ENCODE peak calls at places on chromosome 13, in nine cellular contexts. One of them, this sample, is unnamed.

GRCh38 chr13:40878823-40879222 is 89.4 kb downstream of the SLC25A15 start:
- DNase-seq in ascending aorta: no peak
- DNase-seq in HTR-8/SVneo: no peak
- DNase-seq in HFF-Myc: no peak
- DNase-seq in GM23338: no peak
- DNase-seq in T-helper 2 cell: no peak
- DNase-seq in astrocyte of the hippocampus: peak
- DNase-seq in iPS DF 19.7: no peak
- DNase-seq in T-helper 1 cell: no peak
- DNase-seq in this sample: no peak

GRCh38 chr13:100544866-100545683 is 43.5 kb downstream of the GGACT start:
- DNase-seq in ascending aorta: peak
- DNase-seq in HTR-8/SVneo: no peak
- DNase-seq in HFF-Myc: no peak
- DNase-seq in GM23338: no peak
- DNase-seq in T-helper 2 cell: no peak
- DNase-seq in astrocyte of the hippocampus: no peak
- DNase-seq in iPS DF 19.7: no peak
- DNase-seq in T-helper 1 cell: no peak
- DNase-seq in this sample: no peak

GRCh38 chr13:33869005-33869404 is 51.1 kb downstream of the RFC3 start:
- DNase-seq in ascending aorta: no peak
- DNase-seq in HTR-8/SVneo: no peak
- DNase-seq in HFF-Myc: no peak
- DNase-seq in GM23338: no peak
- DNase-seq in T-helper 2 cell: no peak
- DNase-seq in astrocyte of the hippocampus: peak
- DNase-seq in iPS DF 19.7: no peak
- DNase-seq in T-helper 1 cell: no peak
- DNase-seq in this sample: no peak

GRCh38 chr13:30431269-30431950 is 9.1 kb downstream of the UBE2L5 start:
- DNase-seq in ascending aorta: no peak
- DNase-seq in HTR-8/SVneo: no peak
- DNase-seq in HFF-Myc: no peak
- DNase-seq in GM23338: no peak
- DNase-seq in T-helper 2 cell: no peak
- DNase-seq in astrocyte of the hippocampus: no peak
- DNase-seq in iPS DF 19.7: no peak
- DNase-seq in T-helper 1 cell: no peak
- DNase-seq in this sample: no peak

GRCh38 chr13:37127706-37128241 is 22.3 kb upstream of the CSNK1A1L start:
- DNase-seq in ascending aorta: peak
- DNase-seq in HTR-8/SVneo: no peak
- DNase-seq in HFF-Myc: peak
- DNase-seq in GM23338: no peak
- DNase-seq in T-helper 2 cell: no peak
- DNase-seq in astrocyte of the hippocampus: peak
- DNase-seq in iPS DF 19.7: no peak
- DNase-seq in T-helper 1 cell: no peak
- DNase-seq in this sample: no peak

GRCh38 chr13:82647540-82647939 is 1234.7 kb downstream of the SLITRK1 start:
- DNase-seq in ascending aorta: no peak
- DNase-seq in HTR-8/SVneo: no peak
- DNase-seq in HFF-Myc: no peak
- DNase-seq in GM23338: peak
- DNase-seq in T-helper 2 cell: no peak
- DNase-seq in astrocyte of the hippocampus: no peak
- DNase-seq in iPS DF 19.7: no peak
- DNase-seq in T-helper 1 cell: no peak
- DNase-seq in this sample: no peak

GRCh38 chr13:86082116-86082515 is 282.9 kb upstream of the SLITRK6 start:
- DNase-seq in ascending aorta: no peak
- DNase-seq in HTR-8/SVneo: no peak
- DNase-seq in HFF-Myc: no peak
- DNase-seq in GM23338: no peak
- DNase-seq in T-helper 2 cell: no peak
- DNase-seq in astrocyte of the hippocampus: no peak
- DNase-seq in iPS DF 19.7: no peak
- DNase-seq in T-helper 1 cell: no peak
- DNase-seq in this sample: no peak

GRCh38 chr13:35987572-35988513 is 143.3 kb downstream of the DCLK1 start:
- DNase-seq in ascending aorta: no peak
- DNase-seq in HTR-8/SVneo: no peak
- DNase-seq in HFF-Myc: no peak
- DNase-seq in GM23338: peak
- DNase-seq in T-helper 2 cell: no peak
- DNase-seq in astrocyte of the hippocampus: no peak
- DNase-seq in iPS DF 19.7: no peak
- DNase-seq in T-helper 1 cell: no peak
- DNase-seq in this sample: no peak

GRCh38 chr13:109684836-109685602 is 101.4 kb downstream of the IRS2 start:
- DNase-seq in ascending aorta: no peak
- DNase-seq in HTR-8/SVneo: no peak
- DNase-seq in HFF-Myc: no peak
- DNase-seq in GM23338: no peak
- DNase-seq in T-helper 2 cell: no peak
- DNase-seq in astrocyte of the hippocampus: peak
- DNase-seq in iPS DF 19.7: no peak
- DNase-seq in T-helper 1 cell: no peak
- DNase-seq in this sample: no peak

GRCh38 chr13:30824651-30825050 is 81.4 kb upstream of the MEDAG start:
- DNase-seq in ascending aorta: no peak
- DNase-seq in HTR-8/SVneo: no peak
- DNase-seq in HFF-Myc: no peak
- DNase-seq in GM23338: no peak
- DNase-seq in T-helper 2 cell: no peak
- DNase-seq in astrocyte of the hippocampus: no peak
- DNase-seq in iPS DF 19.7: no peak
- DNase-seq in T-helper 1 cell: no peak
- DNase-seq in this sample: peak

GRCh38 chr13:42876810-42877550 is 95.6 kb downstream of the FAM216B start:
- DNase-seq in ascending aorta: no peak
- DNase-seq in HTR-8/SVneo: no peak
- DNase-seq in HFF-Myc: no peak
- DNase-seq in GM23338: no peak
- DNase-seq in T-helper 2 cell: no peak
- DNase-seq in astrocyte of the hippocampus: peak
- DNase-seq in iPS DF 19.7: no peak
- DNase-seq in T-helper 1 cell: no peak
- DNase-seq in this sample: no peak

GRCh38 chr13:112752711-112753541 is 63.1 kb downstream of the ATP11A start:
- DNase-seq in ascending aorta: no peak
- DNase-seq in HTR-8/SVneo: no peak
- DNase-seq in HFF-Myc: no peak
- DNase-seq in GM23338: no peak
- DNase-seq in T-helper 2 cell: no peak
- DNase-seq in astrocyte of the hippocampus: peak
- DNase-seq in iPS DF 19.7: no peak
- DNase-seq in T-helper 1 cell: no peak
- DNase-seq in this sample: no peak

GRCh38 chr13:20412761-20413355 is 112.8 kb downstream of the CRYL1 start:
- DNase-seq in ascending aorta: no peak
- DNase-seq in HTR-8/SVneo: no peak
- DNase-seq in HFF-Myc: no peak
- DNase-seq in GM23338: peak
- DNase-seq in T-helper 2 cell: no peak
- DNase-seq in astrocyte of the hippocampus: no peak
- DNase-seq in iPS DF 19.7: peak
- DNase-seq in T-helper 1 cell: no peak
- DNase-seq in this sample: no peak

GRCh38 chr13:105878119-105878518 is 657.3 kb downstream of the EFNB2 start:
- DNase-seq in ascending aorta: no peak
- DNase-seq in HTR-8/SVneo: no peak
- DNase-seq in HFF-Myc: no peak
- DNase-seq in GM23338: no peak
- DNase-seq in T-helper 2 cell: no peak
- DNase-seq in astrocyte of the hippocampus: no peak
- DNase-seq in iPS DF 19.7: no peak
- DNase-seq in T-helper 1 cell: no peak
- DNase-seq in this sample: no peak

GRCh38 chr13:108342369-108343289 is 73.1 kb downstream of the TNFSF13B start:
- DNase-seq in ascending aorta: no peak
- DNase-seq in HTR-8/SVneo: no peak
- DNase-seq in HFF-Myc: no peak
- DNase-seq in GM23338: peak
- DNase-seq in T-helper 2 cell: no peak
- DNase-seq in astrocyte of the hippocampus: peak
- DNase-seq in iPS DF 19.7: no peak
- DNase-seq in T-helper 1 cell: no peak
- DNase-seq in this sample: no peak

GRCh38 chr13:86000546-86000945 is 201.3 kb upstream of the SLITRK6 start:
- DNase-seq in ascending aorta: no peak
- DNase-seq in HTR-8/SVneo: no peak
- DNase-seq in HFF-Myc: no peak
- DNase-seq in GM23338: no peak
- DNase-seq in T-helper 2 cell: no peak
- DNase-seq in astrocyte of the hippocampus: no peak
- DNase-seq in iPS DF 19.7: no peak
- DNase-seq in T-helper 1 cell: no peak
- DNase-seq in this sample: no peak

GRCh38 chr13:67844544-67844943 is 614.4 kb upstream of the PCDH9 start:
- DNase-seq in ascending aorta: no peak
- DNase-seq in HTR-8/SVneo: no peak
- DNase-seq in HFF-Myc: no peak
- DNase-seq in GM23338: no peak
- DNase-seq in T-helper 2 cell: no peak
- DNase-seq in astrocyte of the hippocampus: peak
- DNase-seq in iPS DF 19.7: no peak
- DNase-seq in T-helper 1 cell: no peak
- DNase-seq in this sample: no peak

GRCh38 chr13:20801704-20802103 is 27.9 kb upstream of the EEF1AKMT1 start:
- DNase-seq in ascending aorta: no peak
- DNase-seq in HTR-8/SVneo: no peak
- DNase-seq in HFF-Myc: no peak
- DNase-seq in GM23338: no peak
- DNase-seq in T-helper 2 cell: no peak
- DNase-seq in astrocyte of the hippocampus: no peak
- DNase-seq in iPS DF 19.7: no peak
- DNase-seq in T-helper 1 cell: no peak
- DNase-seq in this sample: no peak

GRCh38 chr13:94323746-94324408 is 155.6 kb downstream of the DCT start:
- DNase-seq in ascending aorta: no peak
- DNase-seq in HTR-8/SVneo: no peak
- DNase-seq in HFF-Myc: no peak
- DNase-seq in GM23338: peak
- DNase-seq in T-helper 2 cell: no peak
- DNase-seq in astrocyte of the hippocampus: no peak
- DNase-seq in iPS DF 19.7: no peak
- DNase-seq in T-helper 1 cell: peak
- DNase-seq in this sample: no peak

GRCh38 chr13:26679945-26680516 is 80.6 kb downstream of the GPR12 start:
- DNase-seq in ascending aorta: no peak
- DNase-seq in HTR-8/SVneo: peak
- DNase-seq in HFF-Myc: no peak
- DNase-seq in GM23338: peak
- DNase-seq in T-helper 2 cell: no peak
- DNase-seq in astrocyte of the hippocampus: no peak
- DNase-seq in iPS DF 19.7: no peak
- DNase-seq in T-helper 1 cell: no peak
- DNase-seq in this sample: no peak

GRCh38 chr13:48595330-48596127 is 58.2 kb upstream of the CYSLTR2 start:
- DNase-seq in ascending aorta: no peak
- DNase-seq in HTR-8/SVneo: peak
- DNase-seq in HFF-Myc: peak
- DNase-seq in GM23338: peak
- DNase-seq in T-helper 2 cell: no peak
- DNase-seq in astrocyte of the hippocampus: peak
- DNase-seq in iPS DF 19.7: peak
- DNase-seq in T-helper 1 cell: peak
- DNase-seq in this sample: peak

GRCh38 chr13:45851171-45851889 is at the start of gene SIAH3:
- DNase-seq in ascending aorta: no peak
- DNase-seq in HTR-8/SVneo: no peak
- DNase-seq in HFF-Myc: no peak
- DNase-seq in GM23338: peak
- DNase-seq in T-helper 2 cell: no peak
- DNase-seq in astrocyte of the hippocampus: peak
- DNase-seq in iPS DF 19.7: no peak
- DNase-seq in T-helper 1 cell: no peak
- DNase-seq in this sample: no peak

GRCh38 chr13:92187378-92187989 is 789.1 kb downstream of the GPC5 start:
- DNase-seq in ascending aorta: no peak
- DNase-seq in HTR-8/SVneo: peak
- DNase-seq in HFF-Myc: peak
- DNase-seq in GM23338: peak
- DNase-seq in T-helper 2 cell: no peak
- DNase-seq in astrocyte of the hippocampus: peak
- DNase-seq in iPS DF 19.7: no peak
- DNase-seq in T-helper 1 cell: no peak
- DNase-seq in this sample: no peak

GRCh38 chr13:72386138-72386684 is 341.2 kb downstream of the MZT1 start:
- DNase-seq in ascending aorta: no peak
- DNase-seq in HTR-8/SVneo: no peak
- DNase-seq in HFF-Myc: no peak
- DNase-seq in GM23338: no peak
- DNase-seq in T-helper 2 cell: no peak
- DNase-seq in astrocyte of the hippocampus: no peak
- DNase-seq in iPS DF 19.7: no peak
- DNase-seq in T-helper 1 cell: no peak
- DNase-seq in this sample: no peak

GRCh38 chr13:91211548-91211947 is 135.9 kb upstream of the MIR17HG start:
- DNase-seq in ascending aorta: no peak
- DNase-seq in HTR-8/SVneo: no peak
- DNase-seq in HFF-Myc: no peak
- DNase-seq in GM23338: no peak
- DNase-seq in T-helper 2 cell: no peak
- DNase-seq in astrocyte of the hippocampus: no peak
- DNase-seq in iPS DF 19.7: no peak
- DNase-seq in T-helper 1 cell: no peak
- DNase-seq in this sample: no peak

GRCh38 chr13:72166102-72166660 is 299.2 kb upstream of the DACH1 start:
- DNase-seq in ascending aorta: no peak
- DNase-seq in HTR-8/SVneo: no peak
- DNase-seq in HFF-Myc: no peak
- DNase-seq in GM23338: no peak
- DNase-seq in T-helper 2 cell: no peak
- DNase-seq in astrocyte of the hippocampus: no peak
- DNase-seq in iPS DF 19.7: no peak
- DNase-seq in T-helper 1 cell: no peak
- DNase-seq in this sample: no peak

GRCh38 chr13:72125561-72125960 is 258.6 kb upstream of the DACH1 start:
- DNase-seq in ascending aorta: no peak
- DNase-seq in HTR-8/SVneo: peak
- DNase-seq in HFF-Myc: no peak
- DNase-seq in GM23338: no peak
- DNase-seq in T-helper 2 cell: no peak
- DNase-seq in astrocyte of the hippocampus: peak
- DNase-seq in iPS DF 19.7: no peak
- DNase-seq in T-helper 1 cell: no peak
- DNase-seq in this sample: no peak

GRCh38 chr13:24083722-24084421 is 76.6 kb upstream of the SPATA13 start:
- DNase-seq in ascending aorta: no peak
- DNase-seq in HTR-8/SVneo: no peak
- DNase-seq in HFF-Myc: no peak
- DNase-seq in GM23338: no peak
- DNase-seq in T-helper 2 cell: no peak
- DNase-seq in astrocyte of the hippocampus: peak
- DNase-seq in iPS DF 19.7: no peak
- DNase-seq in T-helper 1 cell: no peak
- DNase-seq in this sample: no peak

GRCh38 chr13:40539954-40540706 is 126.3 kb downstream of the FOXO1 start:
- DNase-seq in ascending aorta: no peak
- DNase-seq in HTR-8/SVneo: peak
- DNase-seq in HFF-Myc: peak
- DNase-seq in GM23338: peak
- DNase-seq in T-helper 2 cell: no peak
- DNase-seq in astrocyte of the hippocampus: peak
- DNase-seq in iPS DF 19.7: peak
- DNase-seq in T-helper 1 cell: no peak
- DNase-seq in this sample: no peak

GRCh38 chr13:72820156-72820897 is 38.4 kb downstream of the PIBF1 start:
- DNase-seq in ascending aorta: no peak
- DNase-seq in HTR-8/SVneo: no peak
- DNase-seq in HFF-Myc: no peak
- DNase-seq in GM23338: peak
- DNase-seq in T-helper 2 cell: no peak
- DNase-seq in astrocyte of the hippocampus: peak
- DNase-seq in iPS DF 19.7: no peak
- DNase-seq in T-helper 1 cell: no peak
- DNase-seq in this sample: no peak

GRCh38 chr13:42551611-42552010 is 22.3 kb upstream of the TNFSF11 start:
- DNase-seq in ascending aorta: no peak
- DNase-seq in HTR-8/SVneo: no peak
- DNase-seq in HFF-Myc: no peak
- DNase-seq in GM23338: no peak
- DNase-seq in T-helper 2 cell: no peak
- DNase-seq in astrocyte of the hippocampus: no peak
- DNase-seq in iPS DF 19.7: no peak
- DNase-seq in T-helper 1 cell: no peak
- DNase-seq in this sample: no peak

This sample was measured in CD14-positive monocyte.